ENCODE peak calls at places on chromosomes 1 and 21, in seven cellular contexts. H, P, X, N, Q, S and K are unnamed samples.

GRCh38 chr1:91608876-91609275 is 108.2 kb downstream of the CDC7 start:
- DNase-seq in X (no peak), Q (no peak), S (peak; percentile 70), P (peak; percentile 55), N (no peak), H (peak; percentile 78), K (no peak)

GRCh38 chr1:3787347-3787710 is 9.0 kb downstream of the LRRC47 start:
- DNase-seq in S (no peak), Q (no peak), H (no peak), X (no peak), P (no peak), N (no peak), K (no peak)

GRCh38 chr1:54685335-54685905 is 30.2 kb upstream of the TTC4 start:
- DNase-seq in S (no peak), Q (no peak), P (no peak), H (no peak), N (no peak), X (no peak), K (no peak)

GRCh38 chr1:48978413-48978812 is 201.7 kb upstream of the BEND5 start:
- DNase-seq in S (no peak), P (no peak), N (no peak), X (peak; percentile 1), Q (no peak), H (no peak), K (no peak)

GRCh38 chr21:44920694-44921604 is at the start of gene ITGB2:
- DNase-seq in P (no peak), X (peak; percentile 36), N (no peak), S (no peak), Q (no peak), H (no peak), K (no peak)

GRCh38 chr1:177517556-177517955 is 346.8 kb downstream of the BRINP2 start:
- DNase-seq in N (no peak), X (no peak), S (peak; percentile 84), Q (no peak), P (peak; percentile 83), H (peak; percentile 38), K (no peak)

GRCh38 chr1:174795806-174796205 is 203.9 kb upstream of the CACYBP start:
- DNase-seq in H (peak; percentile 47), X (no peak), S (peak; percentile 69), P (peak; percentile 78), N (no peak), Q (peak; percentile 13), K (no peak)

GRCh38 chr1:208550978-208551377 is 306.8 kb upstream of the PLXNA2 start:
- DNase-seq in H (no peak), P (no peak), S (no peak), Q (no peak), X (no peak), N (no peak), K (no peak)

GRCh38 chr1:177077734-177078489 is 86.6 kb downstream of the ASTN1 start:
- DNase-seq in N (no peak), P (peak; percentile 61), Q (no peak), H (peak; percentile 67), S (no peak), X (no peak), K (no peak)

GRCh38 chr1:118986291-118986838 is 1.8 kb downstream of the TBX15 start:
- DNase-seq in N (no peak), S (no peak), H (no peak), Q (no peak), P (no peak), X (peak; percentile 41), K (no peak)

GRCh38 chr1:21579788-21580187 is 70.6 kb downstream of the ALPL start:
- DNase-seq in X (no peak), H (peak; percentile 37), S (no peak), N (peak; percentile 21), Q (no peak), P (no peak), K (no peak)

GRCh38 chr1:166132496-166132895 is 34.3 kb downstream of the FAM78B start:
- DNase-seq in Q (no peak), X (no peak), P (peak; percentile 69), N (no peak), S (no peak), H (no peak), K (no peak)

GRCh38 chr1:179661018-179661417 is 69.4 kb downstream of the TDRD5 start:
- DNase-seq in X (no peak), N (no peak), S (no peak), P (no peak), Q (no peak), H (no peak), K (no peak)

GRCh38 chr1:182484531-182485257 is 34.7 kb downstream of the RGSL1 start:
- DNase-seq in S (peak; percentile 2), X (peak; percentile 73), Q (no peak), N (no peak), P (no peak), H (peak; percentile 10), K (peak; percentile 16)

GRCh38 chr1:44351289-44351688 is 3.8 kb downstream of the ERI3 start:
- DNase-seq in X (no peak), N (no peak), Q (no peak), H (no peak), P (no peak), S (no peak), K (no peak)
- H3K79me2 ChIP-seq in X (peaks cover 83% of the 10 kb centered on the region), N (peaks cover 4% of the 10 kb centered on the region), Q (peaks cover 84% of the 10 kb centered on the region), H (peaks cover 78% of the 10 kb centered on the region), P (peaks cover 5% of the 10 kb centered on the region), S (peaks cover 60% of the 10 kb centered on the region), K (peaks cover 48% of the 10 kb centered on the region)

DNA sequence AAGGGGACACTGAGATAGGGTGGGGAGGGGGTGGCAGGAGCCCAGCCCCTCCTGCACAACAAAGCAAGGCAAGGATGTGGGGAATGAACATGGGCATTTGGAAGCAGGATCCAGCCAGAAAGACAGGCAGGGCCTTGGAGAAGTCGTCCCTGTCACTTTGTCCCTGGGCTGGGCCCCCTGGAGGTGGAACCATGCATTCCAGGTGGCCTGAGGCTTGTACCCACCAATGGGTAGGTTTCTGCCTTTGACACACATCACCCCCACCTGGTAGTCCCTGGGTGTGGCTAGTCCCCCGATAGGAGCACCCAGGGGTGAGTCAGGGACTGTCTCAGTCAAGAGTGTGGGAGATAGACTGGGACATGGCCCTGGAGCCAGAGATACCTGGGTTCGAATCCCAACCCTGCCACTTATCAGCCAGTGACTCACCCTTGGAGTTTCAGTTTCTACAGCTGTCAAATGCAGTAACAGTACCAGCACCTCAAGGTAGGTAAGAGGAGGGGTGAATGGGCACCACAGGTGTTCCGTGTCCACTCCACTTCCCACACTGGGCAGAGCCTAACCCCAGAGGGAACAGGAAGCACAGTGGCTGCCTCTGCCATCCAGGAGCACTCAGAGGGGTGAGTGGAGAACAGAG is 10.0 kb downstream of the PLA2G2D start:
- DNase-seq in H (no peak), X (no peak), P (no peak), S (peak; percentile 79), Q (no peak), N (no peak), K (peak; percentile 10)
- TF ChIP-seq CTCF in H (peak; percentile 16), X (no peak), P (no peak), S (peak; percentile 23), Q (no peak), N (no peak), K (peak; percentile 51)

GRCh38 chr21:34850166-34850695 is 181.4 kb downstream of the CLIC6 start:
- DNase-seq in Q (no peak), N (no peak), H (no peak), P (no peak), S (no peak), X (no peak), K (no peak)

GRCh38 chr21:34857122-34857713 is 188.4 kb downstream of the CLIC6 start:
- DNase-seq in Q (no peak), S (no peak), P (no peak), N (no peak), X (no peak), H (no peak), K (no peak)

GRCh38 chr21:34846601-34847112 is 177.9 kb downstream of the CLIC6 start:
- DNase-seq in N (no peak), X (no peak), P (peak; percentile 86), H (peak; percentile 93), S (peak; percentile 86), Q (peak; percentile 80), K (peak; percentile 61)

GRCh38 chr21:34857874-34858273 is 189.1 kb downstream of the CLIC6 start:
- DNase-seq in X (peak; percentile 45), Q (no peak), H (no peak), S (no peak), N (no peak), P (no peak), K (no peak)

GRCh38 chr21:34852438-34852837 is 183.6 kb downstream of the CLIC6 start:
- DNase-seq in X (no peak), P (peak; percentile 43), N (no peak), H (no peak), Q (no peak), S (no peak), K (no peak)
- H3K79me2 ChIP-seq in X (no peaks in the 10 kb centered on the region), P (peaks cover 76% of the 10 kb centered on the region), N (no peaks in the 10 kb centered on the region), H (peaks cover 84% of the 10 kb centered on the region), Q (peaks cover 26% of the 10 kb centered on the region), S (peaks cover 89% of the 10 kb centered on the region), K (peaks cover 17% of the 10 kb centered on the region)

DNA sequence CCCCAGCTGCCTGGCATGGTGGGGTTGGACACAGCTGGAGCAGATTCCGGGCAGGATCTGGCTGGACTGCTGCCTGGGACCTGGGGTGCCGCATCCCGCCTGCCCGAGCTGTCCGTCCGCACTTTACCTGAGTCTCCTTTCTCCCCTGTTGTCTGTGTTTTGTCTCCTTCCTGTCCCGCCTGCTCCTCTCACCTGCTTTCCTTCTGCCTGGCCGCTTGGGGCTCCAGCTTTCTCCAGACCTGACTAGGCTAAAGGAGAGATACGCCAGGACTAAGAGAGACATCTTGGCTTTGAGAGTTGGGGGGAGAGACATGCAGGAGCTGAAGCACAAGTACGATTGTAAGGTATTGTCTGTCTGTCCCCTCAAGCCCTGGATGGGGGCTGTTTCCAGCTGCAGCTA is 73.3 kb downstream of the ARHGEF10L start:
- DNase-seq in H (no peak), P (no peak), Q (no peak), N (no peak), X (peak; percentile 33), S (no peak), K (no peak)
- TF ChIP-seq CTCF in H (no peak), P (no peak), Q (no peak), N (no peak), X (peak; percentile 12), S (no peak), K (no peak)

GRCh38 chr21:15054089-15054488 is 10.7 kb downstream of the NRIP1 start:
- DNase-seq in N (no peak), Q (no peak), H (no peak), X (no peak), P (no peak), S (no peak), K (no peak)
- H3K79me2 ChIP-seq in N (peaks cover 100% of the 10 kb centered on the region), Q (peaks cover 100% of the 10 kb centered on the region), H (peaks cover 100% of the 10 kb centered on the region), X (peaks cover 95% of the 10 kb centered on the region), P (peaks cover 99% of the 10 kb centered on the region), S (peaks cover 100% of the 10 kb centered on the region), K (peaks cover 100% of the 10 kb centered on the region)

GRCh38 chr1:223708651-223709268 is 3.6 kb upstream of the CAPN2 start:
- DNase-seq in S (no peak), P (no peak), H (no peak), X (no peak), N (no peak), Q (no peak), K (no peak)

GRCh38 chr1:223710179-223711133 is 1.9 kb upstream of the CAPN2 start:
- DNase-seq in H (no peak), X (no peak), N (peak; percentile 85), P (no peak), S (no peak), Q (no peak), K (no peak)

GRCh38 chr1:223711173-223711572 is 1.2 kb upstream of the CAPN2 start:
- DNase-seq in N (no peak), H (peak; percentile 95), Q (no peak), P (peak; percentile 60), X (no peak), S (peak; percentile 50), K (no peak)

GRCh38 chr1:223708001-223708359 is 4.4 kb upstream of the CAPN2 start:
- DNase-seq in S (no peak), H (no peak), X (no peak), Q (peak; percentile 65), N (peak; percentile 91), P (no peak), K (peak; percentile 69)

GRCh38 chr1:223709598-223709997 is 2.7 kb upstream of the CAPN2 start:
- DNase-seq in N (no peak), X (no peak), S (no peak), P (no peak), Q (no peak), H (peak; percentile 55), K (no peak)
- TF ChIP-seq CTCF in N (no peak), X (no peak), S (peak; percentile 37), P (peak; percentile 61), Q (peak; percentile 52), H (peak; percentile 73), K (peak; percentile 64)